ENCODE peak calls at places on chromosome 5, in seven cellular contexts. One of them, this sample, is unnamed.

GRCh38 chr5:79792518-79792917 is 102.9 kb downstream of the CMYA5 start:
- DNase-seq in AG04450: no peak
- DNase-seq in stomach: no peak
- DNase-seq in dorsolateral prefrontal cortex: no peak
- DNase-seq in sigmoid colon: no peak
- DNase-seq in transverse colon: no peak
- DNase-seq in aorta: no peak
- DNase-seq in this sample: no peak

GRCh38 chr5:83720805-83721431 is at the start of gene HAPLN1:
- DNase-seq in AG04450: no peak
- DNase-seq in stomach: no peak
- DNase-seq in dorsolateral prefrontal cortex: no peak
- DNase-seq in sigmoid colon: no peak
- DNase-seq in transverse colon: no peak
- DNase-seq in aorta: no peak
- DNase-seq in this sample: peak; percentile 76

GRCh38 chr5:11602298-11602697 is 301.9 kb downstream of the CTNND2 start:
- DNase-seq in AG04450: no peak
- DNase-seq in stomach: no peak
- DNase-seq in dorsolateral prefrontal cortex: peak; percentile 55
- DNase-seq in sigmoid colon: no peak
- DNase-seq in transverse colon: no peak
- DNase-seq in aorta: no peak
- DNase-seq in this sample: no peak

GRCh38 chr5:92518318-92518913 is 1062.6 kb downstream of the NR2F1-AS1 start:
- DNase-seq in AG04450: peak; percentile 27
- DNase-seq in stomach: no peak
- DNase-seq in dorsolateral prefrontal cortex: no peak
- DNase-seq in sigmoid colon: no peak
- DNase-seq in transverse colon: no peak
- DNase-seq in aorta: no peak
- DNase-seq in this sample: peak; percentile 56

GRCh38 chr5:160174780-160175437 is 54.4 kb upstream of the FABP6 start:
- DNase-seq in AG04450: no peak
- DNase-seq in stomach: no peak
- DNase-seq in dorsolateral prefrontal cortex: no peak
- DNase-seq in sigmoid colon: no peak
- DNase-seq in transverse colon: no peak
- DNase-seq in aorta: no peak
- DNase-seq in this sample: no peak

GRCh38 chr5:180133060-180133459 is 61.5 kb upstream of the RNF130 start:
- DNase-seq in AG04450: no peak
- DNase-seq in stomach: peak; percentile 20
- DNase-seq in dorsolateral prefrontal cortex: no peak
- DNase-seq in sigmoid colon: no peak
- DNase-seq in transverse colon: no peak
- DNase-seq in aorta: peak; percentile 51
- DNase-seq in this sample: peak; percentile 36

GRCh38 chr5:159913048-159913447 is 3.2 kb upstream of the ADRA1B start:
- DNase-seq in AG04450: no peak
- DNase-seq in stomach: no peak
- DNase-seq in dorsolateral prefrontal cortex: no peak
- DNase-seq in sigmoid colon: no peak
- DNase-seq in transverse colon: no peak
- DNase-seq in aorta: no peak
- DNase-seq in this sample: no peak

GRCh38 chr5:62825623-62826220 is 247.1 kb downstream of the LRRC70 start:
- DNase-seq in AG04450: no peak
- DNase-seq in stomach: no peak
- DNase-seq in dorsolateral prefrontal cortex: no peak
- DNase-seq in sigmoid colon: no peak
- DNase-seq in transverse colon: no peak
- DNase-seq in aorta: no peak
- DNase-seq in this sample: no peak

GRCh38 chr5:144189800-144190429 is 19.2 kb downstream of the KCTD16 start:
- DNase-seq in AG04450: no peak
- DNase-seq in stomach: peak; percentile 40
- DNase-seq in dorsolateral prefrontal cortex: no peak
- DNase-seq in sigmoid colon: no peak
- DNase-seq in transverse colon: peak; percentile 53
- DNase-seq in aorta: no peak
- DNase-seq in this sample: no peak

GRCh38 chr5:89053547-89053946 is 170.6 kb upstream of the MEF2C start:
- DNase-seq in AG04450: no peak
- DNase-seq in stomach: no peak
- DNase-seq in dorsolateral prefrontal cortex: no peak
- DNase-seq in sigmoid colon: no peak
- DNase-seq in transverse colon: no peak
- DNase-seq in aorta: no peak
- DNase-seq in this sample: no peak

GRCh38 chr5:87020099-87020934 is 247.4 kb upstream of the RASA1 start:
- DNase-seq in AG04450: no peak
- DNase-seq in stomach: no peak
- DNase-seq in dorsolateral prefrontal cortex: peak; percentile 56
- DNase-seq in sigmoid colon: no peak
- DNase-seq in transverse colon: peak; percentile 37
- DNase-seq in aorta: peak; percentile 69
- DNase-seq in this sample: peak; percentile 74

GRCh38 chr5:88889165-88890069 is 6.4 kb upstream of the MEF2C start:
- DNase-seq in AG04450: no peak
- DNase-seq in stomach: no peak
- DNase-seq in dorsolateral prefrontal cortex: peak; percentile 71
- DNase-seq in sigmoid colon: peak; percentile 86
- DNase-seq in transverse colon: peak; percentile 62
- DNase-seq in aorta: peak; percentile 89
- DNase-seq in this sample: peak; percentile 79

GRCh38 chr5:170747357-170747756 is 36.2 kb upstream of the GABRP start:
- DNase-seq in AG04450: no peak
- DNase-seq in stomach: no peak
- DNase-seq in dorsolateral prefrontal cortex: no peak
- DNase-seq in sigmoid colon: no peak
- DNase-seq in transverse colon: no peak
- DNase-seq in aorta: no peak
- DNase-seq in this sample: peak; percentile 27

GRCh38 chr5:67283275-67283987 is 86.8 kb upstream of the CD180 start:
- DNase-seq in AG04450: no peak
- DNase-seq in stomach: no peak
- DNase-seq in dorsolateral prefrontal cortex: no peak
- DNase-seq in sigmoid colon: no peak
- DNase-seq in transverse colon: no peak
- DNase-seq in aorta: no peak
- DNase-seq in this sample: no peak

GRCh38 chr5:177256296-177256695 is 47.2 kb downstream of the RAB24 start:
- DNase-seq in AG04450: no peak
- DNase-seq in stomach: peak; percentile 58
- DNase-seq in dorsolateral prefrontal cortex: no peak
- DNase-seq in sigmoid colon: no peak
- DNase-seq in transverse colon: no peak
- DNase-seq in aorta: no peak
- DNase-seq in this sample: no peak

GRCh38 chr5:165460911-165461310 is 1955.5 kb downstream of the MAT2B start:
- DNase-seq in AG04450: no peak
- DNase-seq in stomach: no peak
- DNase-seq in dorsolateral prefrontal cortex: no peak
- DNase-seq in sigmoid colon: no peak
- DNase-seq in transverse colon: no peak
- DNase-seq in aorta: no peak
- DNase-seq in this sample: no peak

GRCh38 chr5:87844449-87844848 is 424.2 kb downstream of the TMEM161B start:
- DNase-seq in AG04450: no peak
- DNase-seq in stomach: no peak
- DNase-seq in dorsolateral prefrontal cortex: no peak
- DNase-seq in sigmoid colon: no peak
- DNase-seq in transverse colon: no peak
- DNase-seq in aorta: no peak
- DNase-seq in this sample: no peak

GRCh38 chr5:10563132-10563939 is 534 bp upstream of the ANKRD33B start:
- DNase-seq in AG04450: no peak
- DNase-seq in stomach: no peak
- DNase-seq in dorsolateral prefrontal cortex: peak; percentile 47
- DNase-seq in sigmoid colon: peak; percentile 82
- DNase-seq in transverse colon: peak; percentile 30
- DNase-seq in aorta: peak; percentile 83
- DNase-seq in this sample: peak; percentile 92

GRCh38 chr5:35061216-35061615 is 13.5 kb upstream of the AGXT2 start:
- DNase-seq in AG04450: no peak
- DNase-seq in stomach: no peak
- DNase-seq in dorsolateral prefrontal cortex: no peak
- DNase-seq in sigmoid colon: peak; percentile 70
- DNase-seq in transverse colon: no peak
- DNase-seq in aorta: no peak
- DNase-seq in this sample: no peak

GRCh38 chr5:77679791-77680190 is 41.3 kb upstream of the OTP start:
- DNase-seq in AG04450: no peak
- DNase-seq in stomach: no peak
- DNase-seq in dorsolateral prefrontal cortex: no peak
- DNase-seq in sigmoid colon: no peak
- DNase-seq in transverse colon: no peak
- DNase-seq in aorta: no peak
- DNase-seq in this sample: no peak

GRCh38 chr5:130520211-130520610 is 615.9 kb downstream of the CHSY3 start:
- DNase-seq in AG04450: no peak
- DNase-seq in stomach: no peak
- DNase-seq in dorsolateral prefrontal cortex: no peak
- DNase-seq in sigmoid colon: no peak
- DNase-seq in transverse colon: no peak
- DNase-seq in aorta: no peak
- DNase-seq in this sample: no peak

GRCh38 chr5:76473676-76474075 is 70.6 kb downstream of the IQGAP2 start:
- DNase-seq in AG04450: no peak
- DNase-seq in stomach: no peak
- DNase-seq in dorsolateral prefrontal cortex: no peak
- DNase-seq in sigmoid colon: no peak
- DNase-seq in transverse colon: no peak
- DNase-seq in aorta: no peak
- DNase-seq in this sample: no peak

GRCh38 chr5:59037453-59038168 is 454.7 kb downstream of the RAB3C start:
- DNase-seq in AG04450: no peak
- DNase-seq in stomach: no peak
- DNase-seq in dorsolateral prefrontal cortex: no peak
- DNase-seq in sigmoid colon: no peak
- DNase-seq in transverse colon: no peak
- DNase-seq in aorta: no peak
- DNase-seq in this sample: no peak

GRCh38 chr5:59034498-59035186 is 451.8 kb downstream of the RAB3C start:
- DNase-seq in AG04450: no peak
- DNase-seq in stomach: no peak
- DNase-seq in dorsolateral prefrontal cortex: no peak
- DNase-seq in sigmoid colon: no peak
- DNase-seq in transverse colon: no peak
- DNase-seq in aorta: no peak
- DNase-seq in this sample: no peak

GRCh38 chr5:59037041-59037440 is 454.2 kb downstream of the RAB3C start:
- DNase-seq in AG04450: no peak
- DNase-seq in stomach: no peak
- DNase-seq in dorsolateral prefrontal cortex: no peak
- DNase-seq in sigmoid colon: no peak
- DNase-seq in transverse colon: no peak
- DNase-seq in aorta: no peak
- DNase-seq in this sample: no peak

GRCh38 chr5:59036274-59036961 is 453.5 kb downstream of the RAB3C start:
- DNase-seq in AG04450: peak; percentile 94
- DNase-seq in stomach: no peak
- DNase-seq in dorsolateral prefrontal cortex: no peak
- DNase-seq in sigmoid colon: peak; percentile 75
- DNase-seq in transverse colon: peak; percentile 23
- DNase-seq in aorta: no peak
- DNase-seq in this sample: no peak

GRCh38 chr5:59035681-59036080 is 452.8 kb downstream of the RAB3C start:
- DNase-seq in AG04450: no peak
- DNase-seq in stomach: no peak
- DNase-seq in dorsolateral prefrontal cortex: no peak
- DNase-seq in sigmoid colon: no peak
- DNase-seq in transverse colon: no peak
- DNase-seq in aorta: no peak
- DNase-seq in this sample: no peak
- H3K27ac ChIP-seq in AG04450: no peak overlapping the region
- H3K27ac ChIP-seq in stomach: no peak overlapping the region
- H3K27ac ChIP-seq in dorsolateral prefrontal cortex: no peak overlapping the region
- H3K27ac ChIP-seq in sigmoid colon: peak overlapping the region; percentile 89
- H3K27ac ChIP-seq in transverse colon: peak overlapping the region; percentile 85
- H3K27ac ChIP-seq in aorta: no peak overlapping the region
- H3K27ac ChIP-seq in this sample: no peak overlapping the region

DNA sequence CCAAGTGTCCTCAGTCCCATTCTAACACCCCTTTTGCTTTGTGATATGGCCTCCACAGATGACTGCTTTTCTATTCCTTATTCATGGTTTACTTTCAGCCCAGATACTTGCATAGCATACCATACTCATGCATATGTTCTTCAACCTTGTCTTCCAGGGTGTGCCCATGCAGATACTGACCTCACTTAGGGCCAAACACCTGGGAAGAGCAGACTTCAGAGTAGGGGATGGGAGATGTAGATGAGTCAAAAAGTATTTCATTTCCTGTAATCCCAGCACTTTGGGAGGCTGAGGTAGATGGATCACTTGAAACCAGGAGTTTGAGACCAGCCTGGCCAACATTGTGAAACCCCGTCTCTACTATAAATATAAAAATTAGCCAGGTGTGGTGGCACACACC is 58.3 kb downstream of the NRG2 start:
- DNase-seq in AG04450: no peak
- DNase-seq in stomach: no peak
- DNase-seq in dorsolateral prefrontal cortex: no peak
- DNase-seq in sigmoid colon: no peak
- DNase-seq in transverse colon: no peak
- DNase-seq in aorta: no peak
- DNase-seq in this sample: no peak
- H3K27ac ChIP-seq in AG04450: no peak overlapping the region
- H3K27ac ChIP-seq in stomach: no peak overlapping the region
- H3K27ac ChIP-seq in dorsolateral prefrontal cortex: no peak overlapping the region
- H3K27ac ChIP-seq in sigmoid colon: no peak overlapping the region
- H3K27ac ChIP-seq in transverse colon: no peak overlapping the region
- H3K27ac ChIP-seq in aorta: no peak overlapping the region
- H3K27ac ChIP-seq in this sample: no peak overlapping the region

GRCh38 chr5:108919591-108920326 is 172.1 kb downstream of the FER start:
- DNase-seq in AG04450: no peak
- DNase-seq in stomach: no peak
- DNase-seq in dorsolateral prefrontal cortex: no peak
- DNase-seq in sigmoid colon: no peak
- DNase-seq in transverse colon: no peak
- DNase-seq in aorta: no peak
- DNase-seq in this sample: no peak

DNA sequence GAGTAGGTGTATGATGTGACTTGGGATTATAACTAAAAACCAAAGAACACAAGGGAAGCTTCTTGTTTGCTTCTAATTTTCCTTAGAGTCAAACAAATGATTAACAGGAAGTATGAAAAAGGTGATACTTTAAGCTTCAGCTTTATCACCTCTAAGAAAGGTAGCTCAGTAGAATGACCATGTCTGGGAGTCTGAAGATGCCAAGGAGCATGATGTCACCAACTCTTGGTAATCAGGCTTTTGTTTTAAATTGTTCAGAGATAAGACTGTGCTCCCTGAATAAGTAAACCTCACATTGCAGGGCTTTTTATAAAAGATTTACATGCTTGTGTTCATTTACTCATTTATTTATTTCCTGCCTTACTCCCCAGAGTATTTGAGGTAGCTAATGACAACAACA is 169.9 kb downstream of the FER start:
- DNase-seq in AG04450: no peak
- DNase-seq in stomach: no peak
- DNase-seq in dorsolateral prefrontal cortex: no peak
- DNase-seq in sigmoid colon: no peak
- DNase-seq in transverse colon: no peak
- DNase-seq in aorta: no peak
- DNase-seq in this sample: no peak
- H3K27ac ChIP-seq in AG04450: no peak overlapping the region
- H3K27ac ChIP-seq in stomach: no peak overlapping the region
- H3K27ac ChIP-seq in dorsolateral prefrontal cortex: no peak overlapping the region
- H3K27ac ChIP-seq in sigmoid colon: no peak overlapping the region
- H3K27ac ChIP-seq in transverse colon: no peak overlapping the region
- H3K27ac ChIP-seq in aorta: no peak overlapping the region
- H3K27ac ChIP-seq in this sample: no peak overlapping the region

GRCh38 chr5:85515588-85515987 is 1102.2 kb upstream of the COX7C start:
- DNase-seq in AG04450: no peak
- DNase-seq in stomach: no peak
- DNase-seq in dorsolateral prefrontal cortex: no peak
- DNase-seq in sigmoid colon: no peak
- DNase-seq in transverse colon: no peak
- DNase-seq in aorta: no peak
- DNase-seq in this sample: no peak
- H3K27ac ChIP-seq in AG04450: no peak overlapping the region
- H3K27ac ChIP-seq in stomach: no peak overlapping the region
- H3K27ac ChIP-seq in dorsolateral prefrontal cortex: no peak overlapping the region
- H3K27ac ChIP-seq in sigmoid colon: no peak overlapping the region
- H3K27ac ChIP-seq in transverse colon: no peak overlapping the region
- H3K27ac ChIP-seq in aorta: no peak overlapping the region
- H3K27ac ChIP-seq in this sample: no peak overlapping the region

This sample was measured in endodermal cell.